ENCODE peak calls at places on chromosomes 12 and 14, in ten cellular contexts. N is trophoblast cell; D is left lung; C is upper lobe of right lung; M is left ventricle myocardium inferior; F is transverse colon; O is A549; Z is CD4-positive, CD25-positive, alpha-beta regulatory T cell; H is right cardiac atrium; J is IMR-90. G is an unnamed sample.
A peak's percentile ranks its signal among the peaks of the same experiment; 100 is the strongest.

GRCh38 chr12:26648584-26648983 is 184.4 kb downstream of the ITPR2 start:
- DNase-seq in N (peak; percentile 75), D (no peak), C (no peak), M (no peak), F (no peak), O (peak; percentile 56), Z (no peak), H (no peak), J (peak; percentile 95), G (no peak)

GRCh38 chr12:83015390-83016225 is 328.9 kb downstream of the TMTC2 start:
- DNase-seq in N (no peak), D (no peak), C (no peak), M (no peak), F (no peak), O (no peak), Z (peak; percentile 12), H (no peak), J (no peak), G (no peak)

GRCh38 chr12:100427078-100427477 is 46.6 kb upstream of the NR1H4 start:
- DNase-seq in N (peak; percentile 75), D (no peak), C (no peak), M (no peak), F (no peak), O (peak; percentile 49), Z (no peak), H (no peak), J (peak; percentile 72), G (no peak)

GRCh38 chr12:18967814-18968213 is 161.7 kb upstream of the PLEKHA5 start:
- DNase-seq in N (no peak), D (no peak), C (no peak), M (no peak), F (no peak), O (no peak), Z (no peak), H (no peak), J (no peak), G (no peak)

GRCh38 chr12:120534703-120535655 is 823 bp downstream of the RNF10 start:
- DNase-seq in N (peak; percentile 58), D (peak; percentile 89), C (peak; percentile 77), M (peak; percentile 30), F (peak; percentile 54), O (peak; percentile 51), Z (peak; percentile 66), H (peak; percentile 71), J (peak; percentile 92), G (peak; percentile 58)

GRCh38 chr14:86858043-86858442 is 1134.9 kb downstream of the GALC start:
- DNase-seq in N (no peak), D (no peak), C (no peak), M (no peak), F (no peak), O (no peak), Z (no peak), H (no peak), J (peak; percentile 59), G (no peak)

GRCh38 chr14:88095791-88096190 is 90.9 kb downstream of the GPR65 start:
- DNase-seq in N (no peak), D (no peak), C (no peak), M (no peak), F (no peak), O (no peak), Z (no peak), H (no peak), J (no peak), G (no peak)

GRCh38 chr12:5432011-5432400 is at the start of gene NTF3:
- DNase-seq in N (no peak), D (peak; percentile 69), C (no peak), M (peak; percentile 33), F (no peak), O (no peak), Z (no peak), H (peak; percentile 75), J (peak; percentile 76), G (peak; percentile 26)

GRCh38 chr14:97120204-97121120 is 323.3 kb downstream of the VRK1 start:
- DNase-seq in N (no peak), D (no peak), C (no peak), M (no peak), F (no peak), O (no peak), Z (peak; percentile 43), H (no peak), J (no peak), G (no peak)

GRCh38 chr12:106645465-106646330 is 62.9 kb downstream of the RFX4 start:
- DNase-seq in N (no peak), D (no peak), C (no peak), M (no peak), F (no peak), O (no peak), Z (no peak), H (no peak), J (no peak), G (no peak)

GRCh38 chr12:31029916-31030562 is 43.6 kb upstream of the DDX11 start:
- DNase-seq in N (no peak), D (no peak), C (no peak), M (peak; percentile 69), F (no peak), O (no peak), Z (no peak), H (peak; percentile 81), J (no peak), G (no peak)

GRCh38 chr12:92208613-92209121 is 63.0 kb upstream of the BTG1 start:
- DNase-seq in N (peak; percentile 35), D (no peak), C (no peak), M (no peak), F (no peak), O (peak; percentile 70), Z (peak; percentile 86), H (no peak), J (peak; percentile 31), G (no peak)

GRCh38 chr12:79844693-79845092 is 90.2 kb downstream of the PPP1R12A start:
- DNase-seq in N (peak; percentile 20), D (no peak), C (no peak), M (no peak), F (no peak), O (peak; percentile 74), Z (no peak), H (no peak), J (peak; percentile 91), G (no peak)

GRCh38 chr12:49923878-49924610 is 20.3 kb upstream of the FAIM2 start:
- DNase-seq in N (no peak), D (peak; percentile 35), C (peak; percentile 52), M (no peak), F (no peak), O (no peak), Z (no peak), H (peak; percentile 73), J (no peak), G (no peak)

GRCh38 chr14:99224116-99224910 is 47.7 kb downstream of the BCL11B start:
- DNase-seq in N (no peak), D (no peak), C (no peak), M (no peak), F (no peak), O (peak; percentile 12), Z (peak; percentile 48), H (no peak), J (no peak), G (no peak)
- H3K9me3 ChIP-seq in N (no peaks in the 10 kb centered on the region), D (no peaks in the 10 kb centered on the region), C (no peaks in the 10 kb centered on the region), M (no peaks in the 10 kb centered on the region), F (no peaks in the 10 kb centered on the region), O (no peaks in the 10 kb centered on the region), Z (no peaks in the 10 kb centered on the region), H (no peaks in the 10 kb centered on the region), J (peaks cover 15% of the 10 kb centered on the region), G (no peaks in the 10 kb centered on the region)

GRCh38 chr12:51926718-51927117 is 19.4 kb downstream of the ACVRL1 start:
- DNase-seq in N (peak; percentile 76), D (no peak), C (no peak), M (no peak), F (peak; percentile 77), O (peak; percentile 71), Z (peak; percentile 62), H (no peak), J (peak; percentile 42), G (no peak)
- H3K4me1 ChIP-seq in N (peaks cover 8% of the 10 kb centered on the region), D (peaks cover 14% of the 10 kb centered on the region), C (peaks cover 39% of the 10 kb centered on the region), M (peaks cover 53% of the 10 kb centered on the region), F (peaks cover 4% of the 10 kb centered on the region), O (peaks cover 7% of the 10 kb centered on the region), Z (peaks cover 3% of the 10 kb centered on the region), H (peaks cover 18% of the 10 kb centered on the region), J (peaks cover 10% of the 10 kb centered on the region), G (peaks cover 15% of the 10 kb centered on the region)

DNA sequence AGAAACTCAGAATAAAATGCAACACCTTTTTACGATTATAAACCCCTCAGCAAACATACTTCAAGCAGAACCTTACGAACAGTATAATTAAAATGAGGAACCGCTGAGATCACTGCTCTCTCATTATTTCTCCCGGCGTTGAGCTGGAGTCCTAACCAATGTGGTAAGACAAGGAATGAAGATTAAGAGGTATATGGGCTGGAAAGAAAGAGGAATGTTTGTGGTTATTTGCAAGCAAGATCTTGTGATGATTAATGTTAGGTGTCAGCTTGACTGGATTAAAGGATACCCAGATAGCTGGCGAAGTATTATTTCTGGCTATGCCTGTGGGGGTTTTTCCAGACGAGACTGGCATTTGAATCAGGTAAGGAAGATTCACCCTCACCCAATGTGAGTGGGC is 10.3 kb upstream of the ZNF84 start:
- DNase-seq in N (no peak), D (no peak), C (no peak), M (no peak), F (no peak), O (no peak), Z (no peak), H (no peak), J (no peak), G (no peak)
- H3K9me3 ChIP-seq in N (peaks cover 16% of the 10 kb centered on the region), D (peaks cover 96% of the 10 kb centered on the region), C (peaks cover 43% of the 10 kb centered on the region), M (peaks cover 88% of the 10 kb centered on the region), F (peaks cover 32% of the 10 kb centered on the region), O (peaks cover 84% of the 10 kb centered on the region), Z (peaks cover 40% of the 10 kb centered on the region), H (peaks cover 5% of the 10 kb centered on the region), J (peaks cover 33% of the 10 kb centered on the region), G (peaks cover 76% of the 10 kb centered on the region)

GRCh38 chr12:132158677-132159554 is 14.7 kb downstream of the NOC4L start:
- DNase-seq in N (no peak), D (peak; percentile 62), C (no peak), M (peak; percentile 10), F (no peak), O (no peak), Z (no peak), H (no peak), J (no peak), G (peak; percentile 31)

GRCh38 chr12:132154941-132155770 is 10.9 kb downstream of the NOC4L start:
- DNase-seq in N (peak; percentile 16), D (peak; percentile 70), C (no peak), M (peak; percentile 9), F (no peak), O (peak; percentile 36), Z (peak; percentile 42), H (peak; percentile 34), J (no peak), G (no peak)

GRCh38 chr12:132156145-132156709 is 12.0 kb downstream of the NOC4L start:
- DNase-seq in N (no peak), D (no peak), C (no peak), M (no peak), F (no peak), O (no peak), Z (no peak), H (no peak), J (no peak), G (no peak)

GRCh38 chr12:132157733-132158409 is 13.6 kb downstream of the NOC4L start:
- DNase-seq in N (no peak), D (no peak), C (no peak), M (no peak), F (no peak), O (no peak), Z (no peak), H (no peak), J (no peak), G (no peak)

GRCh38 chr12:132156926-132157325 is 12.7 kb downstream of the NOC4L start:
- DNase-seq in N (no peak), D (no peak), C (no peak), M (no peak), F (no peak), O (no peak), Z (no peak), H (no peak), J (no peak), G (no peak)
- H3K4me1 ChIP-seq in N (no peaks in the 10 kb centered on the region), D (no peaks in the 10 kb centered on the region), C (peaks cover 5% of the 10 kb centered on the region), M (peaks cover 10% of the 10 kb centered on the region), F (no peaks in the 10 kb centered on the region), O (no peaks in the 10 kb centered on the region), Z (peaks cover 10% of the 10 kb centered on the region), H (no peaks in the 10 kb centered on the region), J (no peaks in the 10 kb centered on the region), G (peaks cover 6% of the 10 kb centered on the region)

G was measured in mucosa of descending colon.